ENCODE peak calls at places on chromosomes 5 and 9, in five cellular contexts. P, A, C, Y and Z are unnamed samples.

GRCh38 chr9:130869250-130869649 is 27.4 kb downstream of the QRFP start:
- DNase-seq in P (no peak), A (peak), C (peak), Y (peak), Z (no peak)

GRCh38 chr5:138660051-138660572 is 84.9 kb upstream of the HSPA9 start:
- DNase-seq in P (no peak), A (no peak), C (no peak), Y (no peak), Z (no peak)

GRCh38 chr9:35731415-35732184 is 395 bp downstream of the TLN1 start:
- DNase-seq in P (no peak), A (no peak), C (no peak), Y (no peak), Z (no peak)

GRCh38 chr5:66440202-66440680 is 156.0 kb upstream of the MAST4 start:
- DNase-seq in P (peak), A (no peak), C (peak), Y (no peak), Z (no peak)

GRCh38 chr9:32783168-32783891 is at the start of gene TMEM215:
- DNase-seq in P (no peak), A (peak), C (no peak), Y (no peak), Z (peak)

GRCh38 chr5:145976431-145977155 is 40.2 kb downstream of the SH3RF2 start:
- DNase-seq in P (peak), A (no peak), C (peak), Y (no peak), Z (no peak)

GRCh38 chr5:111830333-111830732 is 73.3 kb upstream of the NREP start:
- DNase-seq in P (no peak), A (no peak), C (peak), Y (no peak), Z (no peak)

GRCh38 chr9:20988916-20989315 is 42.5 kb downstream of the HACD4 start:
- DNase-seq in P (no peak), A (no peak), C (peak), Y (no peak), Z (no peak)

GRCh38 chr5:139451878-139452660 is 10.5 kb downstream of the ECSCR start:
- DNase-seq in P (no peak), A (no peak), C (no peak), Y (no peak), Z (no peak)

GRCh38 chr5:111016801-111017200 is 54.7 kb upstream of the TSLP start:
- DNase-seq in P (no peak), A (no peak), C (peak), Y (no peak), Z (no peak)

GRCh38 chr5:39106332-39106731 is 32.1 kb upstream of the RICTOR start:
- DNase-seq in P (peak), A (no peak), C (peak), Y (no peak), Z (no peak)

GRCh38 chr5:112742424-112742823 is 4.7 kb downstream of the APC start:
- DNase-seq in P (no peak), A (no peak), C (peak), Y (no peak), Z (no peak)

GRCh38 chr9:123312306-123312877 is 43.6 kb upstream of the CRB2 start:
- DNase-seq in P (no peak), A (no peak), C (no peak), Y (no peak), Z (no peak)

GRCh38 chr9:97474373-97474925 is 27.0 kb upstream of the TMOD1 start:
- DNase-seq in P (no peak), A (no peak), C (no peak), Y (no peak), Z (no peak)

GRCh38 chr5:138503487-138504270 is 38.4 kb downstream of the EGR1 start:
- DNase-seq in P (peak), A (no peak), C (peak), Y (no peak), Z (no peak)

GRCh38 chr5:124599048-124599973 is 147.1 kb downstream of the ZNF608 start:
- DNase-seq in P (no peak), A (no peak), C (peak), Y (no peak), Z (no peak)

GRCh38 chr5:73763300-73764032 is 137.5 kb downstream of the ARHGEF28 start:
- DNase-seq in P (no peak), A (no peak), C (no peak), Y (no peak), Z (no peak)

GRCh38 chr9:8555767-8556500 is 756.4 kb upstream of the DMAC1 start:
- DNase-seq in P (no peak), A (no peak), C (peak), Y (no peak), Z (no peak)

GRCh38 chr5:179404321-179405053 is 59.2 kb upstream of the ADAMTS2 start:
- DNase-seq in P (no peak), A (no peak), C (peak), Y (no peak), Z (no peak)

GRCh38 chr5:177508837-177509236 is 789 bp downstream of the DOK3 start:
- DNase-seq in P (peak), A (no peak), C (no peak), Y (no peak), Z (no peak)

GRCh38 chr5:177508217-177508611 is 1.4 kb downstream of the DOK3 start:
- DNase-seq in P (no peak), A (no peak), C (no peak), Y (no peak), Z (no peak)

GRCh38 chr5:177507596-177508216 is 1.9 kb downstream of the DOK3 start:
- DNase-seq in P (no peak), A (no peak), C (no peak), Y (no peak), Z (no peak)

GRCh38 chr5:177505075-177505474 is 4.6 kb downstream of the DOK3 start:
- DNase-seq in P (no peak), A (no peak), C (no peak), Y (no peak), Z (no peak)

DNA sequence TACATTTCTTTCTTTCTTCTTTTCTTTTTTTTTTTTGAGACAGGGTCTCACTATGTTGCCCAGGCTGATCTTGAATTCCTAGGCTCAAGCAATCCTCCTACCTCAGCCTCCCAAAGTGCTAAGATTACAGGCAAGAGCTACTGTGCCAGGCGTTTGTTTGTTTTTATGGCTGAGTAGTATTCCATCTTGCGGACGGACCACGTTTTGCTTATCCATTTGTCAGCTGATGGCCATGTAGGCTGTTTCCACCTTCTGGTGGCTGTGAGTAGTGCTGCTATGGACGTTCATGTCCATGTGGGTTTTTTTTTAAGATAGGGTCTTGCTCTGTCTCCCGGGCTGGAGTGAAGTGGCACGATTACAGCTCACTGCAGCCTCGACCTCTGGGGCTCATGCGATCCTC is 2.5 kb downstream of the DOK3 start:
- DNase-seq in P (no peak), A (no peak), C (no peak), Y (no peak), Z (no peak)
- TF ChIP-seq CTCF in P (peak), A (peak), C (peak), Y (no peak), Z (peak)

GRCh38 chr9:34332370-34332964 is 3.1 kb downstream of the NUDT2 start:
- DNase-seq in P (peak), A (no peak), C (peak), Y (no peak), Z (no peak)
- TF ChIP-seq CTCF in P (peak), A (peak), C (peak), Y (peak), Z (no peak)

GRCh38 chr5:9108156-9108555 is 437.7 kb downstream of the SEMA5A start:
- DNase-seq in P (no peak), A (no peak), C (no peak), Y (no peak), Z (no peak)
- TF ChIP-seq CTCF in P (no peak), A (no peak), C (no peak), Y (no peak), Z (no peak)

GRCh38 chr5:51679286-51679685 is 296.0 kb downstream of the ISL1 start:
- DNase-seq in P (no peak), A (no peak), C (no peak), Y (no peak), Z (no peak)

GRCh38 chr5:51685399-51685798 is 302.2 kb downstream of the ISL1 start:
- DNase-seq in P (peak), A (no peak), C (no peak), Y (no peak), Z (no peak)

DNA sequence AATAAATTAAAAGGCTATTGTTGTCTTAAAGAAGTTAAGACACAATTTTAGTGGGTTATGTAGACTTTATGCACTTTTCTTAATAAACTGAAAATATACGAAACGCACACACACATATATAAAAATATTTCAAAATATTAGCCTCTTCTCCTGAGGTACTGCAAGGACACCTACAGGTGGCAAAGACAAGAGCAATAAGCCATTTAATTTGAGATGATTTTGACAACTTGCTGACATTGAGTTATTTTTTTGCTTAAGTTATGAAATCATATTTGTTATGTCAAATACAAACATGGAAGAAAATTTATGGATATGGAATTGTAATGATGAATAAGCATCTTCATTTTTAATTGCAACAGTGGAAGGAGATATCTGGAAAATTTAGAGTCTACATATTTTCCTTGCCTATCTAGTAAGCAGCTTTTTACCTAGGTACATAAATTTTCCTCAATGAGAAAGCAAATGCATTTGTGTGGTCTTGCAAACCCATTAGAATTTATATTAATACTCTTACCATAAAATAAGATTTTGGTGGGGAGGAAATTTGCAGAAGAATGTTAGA is 301.6 kb downstream of the ISL1 start:
- DNase-seq in P (no peak), A (no peak), C (no peak), Y (no peak), Z (no peak)
- TF ChIP-seq CTCF in P (peak), A (no peak), C (no peak), Y (no peak), Z (no peak)

DNA sequence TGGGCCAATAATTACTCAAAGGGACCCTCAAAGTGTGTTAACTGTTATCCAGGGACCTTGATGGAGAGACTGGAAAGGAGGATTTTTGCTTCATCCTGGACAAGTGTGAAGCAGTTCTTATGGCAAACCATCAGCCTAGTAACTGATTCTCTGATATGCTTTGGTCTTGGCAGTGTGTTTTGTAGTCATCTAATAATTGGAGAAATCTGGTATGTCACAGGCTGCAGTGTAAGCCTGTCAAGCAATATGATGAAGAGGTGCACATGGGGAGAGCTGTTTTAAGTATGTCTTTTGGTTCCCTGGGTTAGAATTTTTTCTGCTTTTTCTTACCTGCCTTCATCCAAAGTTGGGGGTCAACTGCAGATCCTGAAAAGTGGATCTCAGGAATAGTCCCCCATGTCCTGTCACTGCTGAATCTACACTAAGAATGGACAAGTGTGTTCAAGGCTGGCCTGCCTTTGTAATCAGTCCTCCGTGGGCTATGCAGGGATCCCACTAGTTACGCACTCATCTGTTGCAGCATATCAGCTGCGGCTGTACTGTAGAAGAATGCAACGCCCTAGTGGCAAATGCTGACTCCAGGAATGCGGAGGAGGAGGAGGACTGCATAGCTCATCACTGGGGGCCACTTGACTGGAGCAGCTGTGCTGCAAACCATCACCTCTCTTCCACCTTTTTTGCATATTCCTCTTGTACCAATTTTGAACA is 1.9 kb downstream of the SPTAN1 start:
- DNase-seq in P (no peak), A (peak), C (peak), Y (peak), Z (no peak)
- TF ChIP-seq CTCF in P (no peak), A (no peak), C (no peak), Y (no peak), Z (no peak)

GRCh38 chr5:151770383-151771258 is 1.1 kb upstream of the G3BP1 start:
- DNase-seq in P (peak), A (peak), C (peak), Y (peak), Z (peak)
- TF ChIP-seq CTCF in P (no peak), A (no peak), C (no peak), Y (no peak), Z (no peak)

DNA sequence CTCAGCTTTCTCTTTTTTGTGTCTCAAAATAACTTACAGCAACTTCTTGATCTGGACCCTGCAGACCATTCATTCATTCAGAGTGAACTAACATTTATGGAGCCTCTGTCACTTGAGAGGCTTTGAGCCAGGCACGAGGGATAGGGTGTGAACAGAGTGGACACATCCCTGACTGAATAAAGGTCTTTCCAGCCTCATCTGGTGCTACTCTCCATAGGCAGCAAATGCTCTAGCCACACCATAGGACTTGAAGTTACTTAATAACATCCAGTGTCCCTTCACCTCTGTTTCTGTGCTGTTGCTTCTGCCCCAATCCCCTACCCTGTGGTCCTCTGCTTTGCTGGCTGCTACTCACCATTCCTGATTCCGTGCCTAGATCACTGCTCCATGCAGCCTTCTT is 212.2 kb upstream of the FBN2 start:
- DNase-seq in P (no peak), A (no peak), C (no peak), Y (no peak), Z (no peak)
- TF ChIP-seq CTCF in P (no peak), A (no peak), C (no peak), Y (no peak), Z (no peak)

GRCh38 chr5:149130121-149130931 is 11.0 kb upstream of the ABLIM3 start:
- DNase-seq in P (no peak), A (no peak), C (peak), Y (no peak), Z (no peak)
- TF ChIP-seq CTCF in P (no peak), A (peak), C (peak), Y (peak), Z (no peak)

DNA sequence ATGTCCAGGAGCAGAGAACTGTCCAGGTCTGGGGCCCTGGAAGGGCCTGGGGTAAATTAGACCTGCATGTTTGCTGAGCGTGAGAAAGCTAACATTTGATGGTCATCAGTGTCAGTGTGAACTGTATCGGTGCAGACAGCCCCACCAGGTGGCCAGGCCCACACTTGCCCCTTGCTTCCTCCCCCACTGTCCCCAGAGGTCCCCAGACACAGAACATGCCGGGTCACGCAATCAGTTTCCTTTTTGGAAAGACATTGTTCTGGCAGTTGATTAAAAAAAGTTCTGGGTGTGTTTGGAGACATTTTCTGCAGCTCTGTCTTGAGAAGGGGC is 1.5 kb downstream of the NKD2 start:
- DNase-seq in P (no peak), A (no peak), C (no peak), Y (no peak), Z (peak)
- TF ChIP-seq CTCF in P (peak), A (no peak), C (no peak), Y (no peak), Z (peak)

GRCh38 chr9:136324501-136325300 is 2.6 kb upstream of the GPSM1 start:
- DNase-seq in P (no peak), A (no peak), C (no peak), Y (peak), Z (no peak)
- TF ChIP-seq CTCF in P (no peak), A (no peak), C (no peak), Y (no peak), Z (no peak)